ENCODE peak calls at places on chromosomes 13 and 19, in four cellular contexts. D is suprapubic skin, N is SK-N-SH, V is breast epithelium. G is an unnamed sample.

GRCh38 chr13:110559429-110559943 is 2.0 kb downstream of the RAB20 start:
- DNase-seq in D (no peak), N (no peak), V (peak; percentile 57), G (peak; percentile 76)

GRCh38 chr19:4678881-4679379 is 8.8 kb upstream of the MYDGF start:
- DNase-seq in D (no peak), N (peak; percentile 81), V (no peak), G (no peak)

GRCh38 chr13:87810391-87810801 is 139.2 kb downstream of the SLITRK5 start:
- DNase-seq in D (no peak), N (no peak), V (no peak), G (peak; percentile 69)

GRCh38 chr13:112982281-112983041 is 13.4 kb downstream of the MCF2L start:
- DNase-seq in D (no peak), N (peak; percentile 60), V (no peak), G (no peak)

GRCh38 chr19:30023330-30023729 is 81.3 kb downstream of the URI1 start:
- DNase-seq in D (no peak), N (no peak), V (no peak), G (no peak)

GRCh38 chr13:43787998-43788397 is 1.2 kb upstream of the ENOX1 start:
- DNase-seq in D (no peak), N (peak; percentile 49), V (no peak), G (no peak)

GRCh38 chr19:45568732-45569131 is 15.9 kb downstream of the OPA3 start:
- DNase-seq in D (no peak), N (no peak), V (no peak), G (no peak)

GRCh38 chr13:102000764-102001163 is 401.1 kb downstream of the FGF14 start:
- DNase-seq in D (no peak), N (no peak), V (no peak), G (no peak)

GRCh38 chr13:112781881-112782361 is 92.1 kb downstream of the ATP11A start:
- DNase-seq in D (peak; percentile 62), N (peak; percentile 75), V (no peak), G (no peak)

GRCh38 chr19:55210120-55210493 is 806 bp upstream of the PTPRH start:
- DNase-seq in D (no peak), N (no peak), V (no peak), G (no peak)
- TF ChIP-seq POLR2AphosphoS5 in D (no peak), N (peak; percentile 44), V (no peak), G (no peak)

GRCh38 chr19:42313840-42314755 is 989 bp downstream of the TMEM145 start:
- DNase-seq in D (no peak), N (peak; percentile 34), V (no peak), G (no peak)

GRCh38 chr19:42313096-42313839 is at the start of gene TMEM145:
- DNase-seq in D (no peak), N (peak; percentile 97), V (no peak), G (no peak)

GRCh38 chr19:42309686-42310085 is 3.4 kb upstream of the TMEM145 start:
- DNase-seq in D (no peak), N (no peak), V (no peak), G (no peak)

GRCh38 chr19:42312370-42312769 is 739 bp upstream of the TMEM145 start:
- DNase-seq in D (no peak), N (no peak), V (no peak), G (no peak)

DNA sequence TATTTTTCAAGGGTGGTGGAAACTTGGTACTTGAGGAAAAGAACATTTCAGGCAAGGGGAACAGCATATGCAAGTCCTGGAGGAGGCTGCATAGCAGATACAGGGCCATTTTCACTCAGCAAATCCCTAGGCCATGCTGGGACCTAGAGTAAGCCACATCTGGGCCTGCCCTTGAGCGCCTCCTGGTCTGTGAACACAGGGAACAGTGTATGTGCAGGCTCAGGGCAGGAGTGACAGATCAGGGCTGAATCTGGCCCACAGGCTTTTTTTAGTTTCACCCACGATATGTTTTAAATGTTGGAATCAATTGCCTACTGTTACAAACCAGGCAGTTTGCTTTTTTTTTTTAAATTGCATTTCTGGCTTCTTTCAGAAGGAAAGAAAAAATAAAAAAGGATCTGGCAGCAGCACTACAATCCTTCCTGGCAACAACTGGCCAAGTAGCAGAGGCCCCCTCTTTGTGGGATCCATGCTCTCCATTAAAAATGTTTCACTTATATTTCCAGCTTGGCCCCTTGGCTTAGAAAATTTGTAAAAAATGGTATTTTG is 1.4 kb upstream of the TMEM145 start:
- DNase-seq in D (no peak), N (peak; percentile 63), V (no peak), G (no peak)
- TF ChIP-seq CTCF in D (no peak), N (no peak), V (no peak), G (no peak)

GRCh38 chr13:70338608-70339007 is 230.4 kb upstream of the KLHL1 start:
- DNase-seq in D (no peak), N (no peak), V (no peak), G (no peak)
- TF ChIP-seq POLR2AphosphoS5 in D (no peak), N (no peak), V (no peak), G (no peak)

GRCh38 chr13:76017861-76018556 is 381.9 kb downstream of the LMO7 start:
- DNase-seq in D (no peak), N (no peak), V (no peak), G (no peak)

GRCh38 chr13:76023644-76024043 is 387.5 kb downstream of the LMO7 start:
- DNase-seq in D (no peak), N (no peak), V (no peak), G (no peak)

GRCh38 chr13:76016799-76017198 is 380.7 kb downstream of the LMO7 start:
- DNase-seq in D (no peak), N (peak; percentile 17), V (no peak), G (no peak)

GRCh38 chr13:76020421-76020955 is 384.4 kb downstream of the LMO7 start:
- DNase-seq in D (no peak), N (no peak), V (no peak), G (no peak)

DNA sequence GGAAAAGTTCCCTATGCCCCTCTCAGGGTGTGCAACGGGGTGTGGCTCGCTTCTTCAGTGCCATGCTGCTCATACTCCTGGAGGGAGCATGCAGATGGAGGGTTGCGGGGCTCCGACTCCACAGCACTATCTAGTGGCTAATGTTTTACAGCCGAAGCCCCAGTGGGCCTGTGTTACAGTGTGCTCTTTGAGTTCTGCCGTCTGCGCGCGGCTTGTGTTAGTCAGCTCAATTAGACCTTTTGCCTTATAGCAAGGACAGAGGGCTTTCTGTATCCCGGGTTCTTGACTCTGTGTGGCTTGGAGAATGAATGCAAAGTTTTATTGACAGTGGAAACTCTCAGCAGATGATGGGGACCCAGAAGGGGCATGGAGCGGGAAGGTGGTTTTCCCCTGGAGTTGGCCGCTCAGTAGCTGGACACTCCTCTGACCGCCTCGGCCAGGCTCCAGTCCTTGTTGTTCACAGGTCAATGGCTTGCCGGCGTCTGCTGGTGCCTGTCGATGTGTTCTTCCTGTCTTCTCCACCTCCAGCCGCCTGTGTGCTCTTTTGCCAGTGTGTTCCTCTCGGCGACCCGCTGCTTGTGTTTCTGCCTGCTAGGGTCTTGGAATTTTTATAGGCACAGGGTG is 383.4 kb downstream of the LMO7 start:
- DNase-seq in D (peak; percentile 48), N (peak; percentile 11), V (no peak), G (no peak)
- TF ChIP-seq CTCF in D (no peak), N (peak; percentile 61), V (no peak), G (no peak)

GRCh38 chr13:97431365-97431764 is 2.6 kb upstream of the RAP2A start:
- DNase-seq in D (no peak), N (no peak), V (no peak), G (no peak)

GRCh38 chr13:97432232-97432916 is 1.6 kb upstream of the RAP2A start:
- DNase-seq in D (no peak), N (no peak), V (no peak), G (no peak)

GRCh38 chr13:97426695-97427094 is 7.3 kb upstream of the RAP2A start:
- DNase-seq in D (no peak), N (no peak), V (no peak), G (no peak)

GRCh38 chr13:97430296-97430695 is 3.7 kb upstream of the RAP2A start:
- DNase-seq in D (no peak), N (no peak), V (no peak), G (no peak)

DNA sequence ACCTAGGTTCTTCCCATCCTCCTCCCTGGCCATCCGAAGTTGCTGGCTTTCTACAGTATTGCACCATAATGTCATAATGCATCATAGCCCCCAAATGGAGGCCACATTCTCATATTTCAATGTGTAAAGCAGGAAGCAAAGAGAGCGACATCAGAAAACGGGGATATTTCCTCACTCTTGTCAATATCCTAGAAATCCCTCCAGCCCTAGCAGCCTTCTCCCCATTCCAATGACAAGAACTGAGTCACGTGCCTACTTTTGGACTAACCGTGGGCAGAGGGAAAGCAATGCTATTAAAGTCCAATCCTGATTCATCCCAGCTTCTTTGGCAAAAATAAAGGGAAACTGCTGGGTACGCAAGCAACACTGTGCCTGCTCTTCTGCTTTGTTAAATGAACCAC is 4.3 kb upstream of the RAP2A start:
- DNase-seq in D (no peak), N (no peak), V (no peak), G (no peak)
- TF ChIP-seq POLR2AphosphoS5 in D (no peak), N (no peak), V (no peak), G (no peak)

DNA sequence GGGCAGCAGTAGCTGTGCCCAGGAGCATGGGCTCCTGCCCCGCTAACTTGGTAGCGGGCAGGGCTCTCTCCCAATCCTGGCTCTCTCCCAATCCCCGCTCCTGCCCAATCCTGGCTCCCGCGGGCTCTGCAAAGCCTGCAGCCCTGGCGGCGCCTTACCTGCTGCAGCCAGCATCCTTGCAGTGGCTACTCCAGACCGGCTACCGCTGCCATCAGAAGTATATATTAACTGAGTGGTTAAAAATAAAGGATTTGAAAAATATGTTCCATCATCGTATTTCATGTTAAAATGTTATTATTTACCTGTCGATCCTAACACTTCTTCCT is 698.2 kb downstream of the SLITRK1 start:
- DNase-seq in D (no peak), N (no peak), V (no peak), G (no peak)
- TF ChIP-seq CTCF in D (no peak), N (no peak), V (no peak), G (no peak)

GRCh38 chr13:39536274-39536673 is 66.7 kb downstream of the LHFPL6 start:
- DNase-seq in D (no peak), N (no peak), V (no peak), G (no peak)
- TF ChIP-seq POLR2AphosphoS5 in D (no peak), N (no peak), V (no peak), G (no peak)